ENCODE peak calls at places on chromosomes 2 and 18, in six cellular contexts. One of them, this sample, is unnamed.

GRCh38 chr2:67548317-67549095 is 151.4 kb downstream of the ETAA1 start:
- DNase-seq in right cardiac atrium: no peak
- DNase-seq in amniotic stem cell: no peak
- DNase-seq in stimulated activated CD4-positive, alpha-beta T cell treated with anti-CD3 and anti-CD28 coated beads, Interleukin-12 subunit alpha, Interleukin-12 subunit beta, amount 100 ng/mL, for 48 hours: no peak
- DNase-seq in activated CD8-positive, alpha-beta T cell treated with anti-CD3 and anti-CD28 coated beads for 36 hours: no peak
- DNase-seq in HT1080: no peak
- DNase-seq in this sample: no peak

GRCh38 chr18:3224223-3224622 is 4.5 kb upstream of the MYOM1 start:
- DNase-seq in right cardiac atrium: no peak
- DNase-seq in amniotic stem cell: no peak
- DNase-seq in stimulated activated CD4-positive, alpha-beta T cell treated with anti-CD3 and anti-CD28 coated beads, Interleukin-12 subunit alpha, Interleukin-12 subunit beta, amount 100 ng/mL, for 48 hours: no peak
- DNase-seq in activated CD8-positive, alpha-beta T cell treated with anti-CD3 and anti-CD28 coated beads for 36 hours: no peak
- DNase-seq in HT1080: no peak
- DNase-seq in this sample: no peak

GRCh38 chr18:14976736-14977430 is 228.9 kb downstream of the ANKRD30B start:
- DNase-seq in right cardiac atrium: no peak
- DNase-seq in amniotic stem cell: no peak
- DNase-seq in stimulated activated CD4-positive, alpha-beta T cell treated with anti-CD3 and anti-CD28 coated beads, Interleukin-12 subunit alpha, Interleukin-12 subunit beta, amount 100 ng/mL, for 48 hours: no peak
- DNase-seq in activated CD8-positive, alpha-beta T cell treated with anti-CD3 and anti-CD28 coated beads for 36 hours: no peak
- DNase-seq in HT1080: peak
- DNase-seq in this sample: no peak

GRCh38 chr18:51724790-51725721 is 527.6 kb upstream of the MEX3C start:
- DNase-seq in right cardiac atrium: no peak
- DNase-seq in amniotic stem cell: no peak
- DNase-seq in stimulated activated CD4-positive, alpha-beta T cell treated with anti-CD3 and anti-CD28 coated beads, Interleukin-12 subunit alpha, Interleukin-12 subunit beta, amount 100 ng/mL, for 48 hours: no peak
- DNase-seq in activated CD8-positive, alpha-beta T cell treated with anti-CD3 and anti-CD28 coated beads for 36 hours: no peak
- DNase-seq in HT1080: peak
- DNase-seq in this sample: no peak

GRCh38 chr2:123513351-123513750 is 511.7 kb upstream of the CNTNAP5 start:
- DNase-seq in right cardiac atrium: no peak
- DNase-seq in amniotic stem cell: no peak
- DNase-seq in stimulated activated CD4-positive, alpha-beta T cell treated with anti-CD3 and anti-CD28 coated beads, Interleukin-12 subunit alpha, Interleukin-12 subunit beta, amount 100 ng/mL, for 48 hours: no peak
- DNase-seq in activated CD8-positive, alpha-beta T cell treated with anti-CD3 and anti-CD28 coated beads for 36 hours: no peak
- DNase-seq in HT1080: peak
- DNase-seq in this sample: no peak

GRCh38 chr2:181771355-181771754 is 91.0 kb upstream of the NEUROD1 start:
- DNase-seq in right cardiac atrium: no peak
- DNase-seq in amniotic stem cell: no peak
- DNase-seq in stimulated activated CD4-positive, alpha-beta T cell treated with anti-CD3 and anti-CD28 coated beads, Interleukin-12 subunit alpha, Interleukin-12 subunit beta, amount 100 ng/mL, for 48 hours: no peak
- DNase-seq in activated CD8-positive, alpha-beta T cell treated with anti-CD3 and anti-CD28 coated beads for 36 hours: no peak
- DNase-seq in HT1080: no peak
- DNase-seq in this sample: no peak

GRCh38 chr2:105297211-105297610 is 32.3 kb downstream of the TGFBRAP1 start:
- DNase-seq in right cardiac atrium: no peak
- DNase-seq in amniotic stem cell: no peak
- DNase-seq in stimulated activated CD4-positive, alpha-beta T cell treated with anti-CD3 and anti-CD28 coated beads, Interleukin-12 subunit alpha, Interleukin-12 subunit beta, amount 100 ng/mL, for 48 hours: no peak
- DNase-seq in activated CD8-positive, alpha-beta T cell treated with anti-CD3 and anti-CD28 coated beads for 36 hours: no peak
- DNase-seq in HT1080: no peak
- DNase-seq in this sample: no peak

GRCh38 chr2:128686498-128686861 is 367.8 kb upstream of the HS6ST1 start:
- DNase-seq in right cardiac atrium: no peak
- DNase-seq in amniotic stem cell: no peak
- DNase-seq in stimulated activated CD4-positive, alpha-beta T cell treated with anti-CD3 and anti-CD28 coated beads, Interleukin-12 subunit alpha, Interleukin-12 subunit beta, amount 100 ng/mL, for 48 hours: no peak
- DNase-seq in activated CD8-positive, alpha-beta T cell treated with anti-CD3 and anti-CD28 coated beads for 36 hours: peak
- DNase-seq in HT1080: no peak
- DNase-seq in this sample: no peak

GRCh38 chr2:229153946-229154345 is 117.1 kb downstream of the PID1 start:
- DNase-seq in right cardiac atrium: no peak
- DNase-seq in amniotic stem cell: no peak
- DNase-seq in stimulated activated CD4-positive, alpha-beta T cell treated with anti-CD3 and anti-CD28 coated beads, Interleukin-12 subunit alpha, Interleukin-12 subunit beta, amount 100 ng/mL, for 48 hours: no peak
- DNase-seq in activated CD8-positive, alpha-beta T cell treated with anti-CD3 and anti-CD28 coated beads for 36 hours: no peak
- DNase-seq in HT1080: no peak
- DNase-seq in this sample: no peak

GRCh38 chr18:64032312-64032711 is 62.4 kb downstream of the SERPINB8 start:
- DNase-seq in right cardiac atrium: no peak
- DNase-seq in amniotic stem cell: no peak
- DNase-seq in stimulated activated CD4-positive, alpha-beta T cell treated with anti-CD3 and anti-CD28 coated beads, Interleukin-12 subunit alpha, Interleukin-12 subunit beta, amount 100 ng/mL, for 48 hours: no peak
- DNase-seq in activated CD8-positive, alpha-beta T cell treated with anti-CD3 and anti-CD28 coated beads for 36 hours: no peak
- DNase-seq in HT1080: no peak
- DNase-seq in this sample: no peak

GRCh38 chr2:50648031-50648430 is 383.9 kb downstream of the NRXN1 start:
- DNase-seq in right cardiac atrium: no peak
- DNase-seq in amniotic stem cell: no peak
- DNase-seq in stimulated activated CD4-positive, alpha-beta T cell treated with anti-CD3 and anti-CD28 coated beads, Interleukin-12 subunit alpha, Interleukin-12 subunit beta, amount 100 ng/mL, for 48 hours: no peak
- DNase-seq in activated CD8-positive, alpha-beta T cell treated with anti-CD3 and anti-CD28 coated beads for 36 hours: no peak
- DNase-seq in HT1080: no peak
- DNase-seq in this sample: no peak

GRCh38 chr2:45380131-45380836 is 230.8 kb downstream of the SRBD1 start:
- DNase-seq in right cardiac atrium: no peak
- DNase-seq in amniotic stem cell: no peak
- DNase-seq in stimulated activated CD4-positive, alpha-beta T cell treated with anti-CD3 and anti-CD28 coated beads, Interleukin-12 subunit alpha, Interleukin-12 subunit beta, amount 100 ng/mL, for 48 hours: no peak
- DNase-seq in activated CD8-positive, alpha-beta T cell treated with anti-CD3 and anti-CD28 coated beads for 36 hours: no peak
- DNase-seq in HT1080: peak
- DNase-seq in this sample: no peak

GRCh38 chr2:149187061-149187460 is 143.3 kb upstream of the LYPD6 start:
- DNase-seq in right cardiac atrium: no peak
- DNase-seq in amniotic stem cell: no peak
- DNase-seq in stimulated activated CD4-positive, alpha-beta T cell treated with anti-CD3 and anti-CD28 coated beads, Interleukin-12 subunit alpha, Interleukin-12 subunit beta, amount 100 ng/mL, for 48 hours: no peak
- DNase-seq in activated CD8-positive, alpha-beta T cell treated with anti-CD3 and anti-CD28 coated beads for 36 hours: no peak
- DNase-seq in HT1080: no peak
- DNase-seq in this sample: no peak

GRCh38 chr2:36376992-36377738 is 21.6 kb downstream of the CRIM1 start:
- DNase-seq in right cardiac atrium: no peak
- DNase-seq in amniotic stem cell: no peak
- DNase-seq in stimulated activated CD4-positive, alpha-beta T cell treated with anti-CD3 and anti-CD28 coated beads, Interleukin-12 subunit alpha, Interleukin-12 subunit beta, amount 100 ng/mL, for 48 hours: no peak
- DNase-seq in activated CD8-positive, alpha-beta T cell treated with anti-CD3 and anti-CD28 coated beads for 36 hours: no peak
- DNase-seq in HT1080: peak
- DNase-seq in this sample: no peak

GRCh38 chr2:224754129-224754528 is 38.0 kb upstream of the CCDC195 start:
- DNase-seq in right cardiac atrium: no peak
- DNase-seq in amniotic stem cell: peak
- DNase-seq in stimulated activated CD4-positive, alpha-beta T cell treated with anti-CD3 and anti-CD28 coated beads, Interleukin-12 subunit alpha, Interleukin-12 subunit beta, amount 100 ng/mL, for 48 hours: no peak
- DNase-seq in activated CD8-positive, alpha-beta T cell treated with anti-CD3 and anti-CD28 coated beads for 36 hours: no peak
- DNase-seq in HT1080: no peak
- DNase-seq in this sample: no peak

GRCh38 chr18:51447943-51448342 is 250.5 kb upstream of the MEX3C start:
- DNase-seq in right cardiac atrium: no peak
- DNase-seq in amniotic stem cell: no peak
- DNase-seq in stimulated activated CD4-positive, alpha-beta T cell treated with anti-CD3 and anti-CD28 coated beads, Interleukin-12 subunit alpha, Interleukin-12 subunit beta, amount 100 ng/mL, for 48 hours: no peak
- DNase-seq in activated CD8-positive, alpha-beta T cell treated with anti-CD3 and anti-CD28 coated beads for 36 hours: no peak
- DNase-seq in HT1080: no peak
- DNase-seq in this sample: no peak

GRCh38 chr2:148848146-148848545 is 26.9 kb upstream of the KIF5C start:
- DNase-seq in right cardiac atrium: no peak
- DNase-seq in amniotic stem cell: no peak
- DNase-seq in stimulated activated CD4-positive, alpha-beta T cell treated with anti-CD3 and anti-CD28 coated beads, Interleukin-12 subunit alpha, Interleukin-12 subunit beta, amount 100 ng/mL, for 48 hours: no peak
- DNase-seq in activated CD8-positive, alpha-beta T cell treated with anti-CD3 and anti-CD28 coated beads for 36 hours: no peak
- DNase-seq in HT1080: no peak
- DNase-seq in this sample: no peak

GRCh38 chr2:82998770-82999169 is 1460.3 kb downstream of the SUCLG1 start:
- DNase-seq in right cardiac atrium: no peak
- DNase-seq in amniotic stem cell: no peak
- DNase-seq in stimulated activated CD4-positive, alpha-beta T cell treated with anti-CD3 and anti-CD28 coated beads, Interleukin-12 subunit alpha, Interleukin-12 subunit beta, amount 100 ng/mL, for 48 hours: no peak
- DNase-seq in activated CD8-positive, alpha-beta T cell treated with anti-CD3 and anti-CD28 coated beads for 36 hours: no peak
- DNase-seq in HT1080: no peak
- DNase-seq in this sample: no peak

GRCh38 chr2:127047716-127048617 is 59.0 kb downstream of the BIN1 start:
- DNase-seq in right cardiac atrium: peak
- DNase-seq in amniotic stem cell: no peak
- DNase-seq in stimulated activated CD4-positive, alpha-beta T cell treated with anti-CD3 and anti-CD28 coated beads, Interleukin-12 subunit alpha, Interleukin-12 subunit beta, amount 100 ng/mL, for 48 hours: no peak
- DNase-seq in activated CD8-positive, alpha-beta T cell treated with anti-CD3 and anti-CD28 coated beads for 36 hours: no peak
- DNase-seq in HT1080: no peak
- DNase-seq in this sample: no peak

GRCh38 chr2:79887747-79888374 is 375.0 kb downstream of the CTNNA2 start:
- DNase-seq in right cardiac atrium: no peak
- DNase-seq in amniotic stem cell: peak
- DNase-seq in stimulated activated CD4-positive, alpha-beta T cell treated with anti-CD3 and anti-CD28 coated beads, Interleukin-12 subunit alpha, Interleukin-12 subunit beta, amount 100 ng/mL, for 48 hours: no peak
- DNase-seq in activated CD8-positive, alpha-beta T cell treated with anti-CD3 and anti-CD28 coated beads for 36 hours: peak
- DNase-seq in HT1080: peak
- DNase-seq in this sample: no peak

GRCh38 chr2:227871375-227871788 is at the start of gene DAW1:
- DNase-seq in right cardiac atrium: peak
- DNase-seq in amniotic stem cell: no peak
- DNase-seq in stimulated activated CD4-positive, alpha-beta T cell treated with anti-CD3 and anti-CD28 coated beads, Interleukin-12 subunit alpha, Interleukin-12 subunit beta, amount 100 ng/mL, for 48 hours: peak
- DNase-seq in activated CD8-positive, alpha-beta T cell treated with anti-CD3 and anti-CD28 coated beads for 36 hours: peak
- DNase-seq in HT1080: no peak
- DNase-seq in this sample: peak

GRCh38 chr2:119630121-119630520 is 48.9 kb upstream of the TMEM177 start:
- DNase-seq in right cardiac atrium: no peak
- DNase-seq in amniotic stem cell: no peak
- DNase-seq in stimulated activated CD4-positive, alpha-beta T cell treated with anti-CD3 and anti-CD28 coated beads, Interleukin-12 subunit alpha, Interleukin-12 subunit beta, amount 100 ng/mL, for 48 hours: no peak
- DNase-seq in activated CD8-positive, alpha-beta T cell treated with anti-CD3 and anti-CD28 coated beads for 36 hours: no peak
- DNase-seq in HT1080: no peak
- DNase-seq in this sample: no peak

GRCh38 chr18:57029761-57030160 is 117.1 kb upstream of the BOD1L2 start:
- DNase-seq in right cardiac atrium: no peak
- DNase-seq in amniotic stem cell: no peak
- DNase-seq in stimulated activated CD4-positive, alpha-beta T cell treated with anti-CD3 and anti-CD28 coated beads, Interleukin-12 subunit alpha, Interleukin-12 subunit beta, amount 100 ng/mL, for 48 hours: no peak
- DNase-seq in activated CD8-positive, alpha-beta T cell treated with anti-CD3 and anti-CD28 coated beads for 36 hours: no peak
- DNase-seq in HT1080: peak
- DNase-seq in this sample: no peak

GRCh38 chr2:61878756-61879155 is 9.7 kb downstream of the CCT4 start:
- DNase-seq in right cardiac atrium: no peak
- DNase-seq in amniotic stem cell: no peak
- DNase-seq in stimulated activated CD4-positive, alpha-beta T cell treated with anti-CD3 and anti-CD28 coated beads, Interleukin-12 subunit alpha, Interleukin-12 subunit beta, amount 100 ng/mL, for 48 hours: no peak
- DNase-seq in activated CD8-positive, alpha-beta T cell treated with anti-CD3 and anti-CD28 coated beads for 36 hours: no peak
- DNase-seq in HT1080: no peak
- DNase-seq in this sample: no peak

GRCh38 chr2:27727257-27727656 is 44.3 kb upstream of the MRPL33 start:
- DNase-seq in right cardiac atrium: no peak
- DNase-seq in amniotic stem cell: no peak
- DNase-seq in stimulated activated CD4-positive, alpha-beta T cell treated with anti-CD3 and anti-CD28 coated beads, Interleukin-12 subunit alpha, Interleukin-12 subunit beta, amount 100 ng/mL, for 48 hours: no peak
- DNase-seq in activated CD8-positive, alpha-beta T cell treated with anti-CD3 and anti-CD28 coated beads for 36 hours: no peak
- DNase-seq in HT1080: no peak
- DNase-seq in this sample: no peak

GRCh38 chr18:44803019-44803650 is 122.4 kb downstream of the SETBP1 start:
- DNase-seq in right cardiac atrium: peak
- DNase-seq in amniotic stem cell: no peak
- DNase-seq in stimulated activated CD4-positive, alpha-beta T cell treated with anti-CD3 and anti-CD28 coated beads, Interleukin-12 subunit alpha, Interleukin-12 subunit beta, amount 100 ng/mL, for 48 hours: no peak
- DNase-seq in activated CD8-positive, alpha-beta T cell treated with anti-CD3 and anti-CD28 coated beads for 36 hours: no peak
- DNase-seq in HT1080: no peak
- DNase-seq in this sample: no peak

GRCh38 chr2:204027105-204027504 is 90.5 kb downstream of the ICOS start:
- DNase-seq in right cardiac atrium: no peak
- DNase-seq in amniotic stem cell: no peak
- DNase-seq in stimulated activated CD4-positive, alpha-beta T cell treated with anti-CD3 and anti-CD28 coated beads, Interleukin-12 subunit alpha, Interleukin-12 subunit beta, amount 100 ng/mL, for 48 hours: no peak
- DNase-seq in activated CD8-positive, alpha-beta T cell treated with anti-CD3 and anti-CD28 coated beads for 36 hours: peak
- DNase-seq in HT1080: peak
- DNase-seq in this sample: no peak

GRCh38 chr2:203201426-203201825 is 37.4 kb upstream of the CYP20A1 start:
- DNase-seq in right cardiac atrium: no peak
- DNase-seq in amniotic stem cell: no peak
- DNase-seq in stimulated activated CD4-positive, alpha-beta T cell treated with anti-CD3 and anti-CD28 coated beads, Interleukin-12 subunit alpha, Interleukin-12 subunit beta, amount 100 ng/mL, for 48 hours: no peak
- DNase-seq in activated CD8-positive, alpha-beta T cell treated with anti-CD3 and anti-CD28 coated beads for 36 hours: no peak
- DNase-seq in HT1080: no peak
- DNase-seq in this sample: no peak

GRCh38 chr2:168920504-168921157 is 19.5 kb downstream of the G6PC2 start:
- DNase-seq in right cardiac atrium: no peak
- DNase-seq in amniotic stem cell: peak
- DNase-seq in stimulated activated CD4-positive, alpha-beta T cell treated with anti-CD3 and anti-CD28 coated beads, Interleukin-12 subunit alpha, Interleukin-12 subunit beta, amount 100 ng/mL, for 48 hours: no peak
- DNase-seq in activated CD8-positive, alpha-beta T cell treated with anti-CD3 and anti-CD28 coated beads for 36 hours: no peak
- DNase-seq in HT1080: peak
- DNase-seq in this sample: no peak

GRCh38 chr2:133838642-133839370 is 270.5 kb upstream of the NCKAP5 start:
- DNase-seq in right cardiac atrium: no peak
- DNase-seq in amniotic stem cell: no peak
- DNase-seq in stimulated activated CD4-positive, alpha-beta T cell treated with anti-CD3 and anti-CD28 coated beads, Interleukin-12 subunit alpha, Interleukin-12 subunit beta, amount 100 ng/mL, for 48 hours: no peak
- DNase-seq in activated CD8-positive, alpha-beta T cell treated with anti-CD3 and anti-CD28 coated beads for 36 hours: no peak
- DNase-seq in HT1080: no peak
- DNase-seq in this sample: no peak

This sample was measured in glutamatergic neuron.